ENCODE peak calls at places on chromosomes 1 and 21, in nine cellular contexts. H is brain microvascular endothelial cell; U is right lobe of liver; E is hepatocyte; Y is CD8-positive, alpha-beta T cell; V is colonic mucosa; O is cardiac fibroblast; B is mucosa of descending colon; P is transverse colon. S is an unnamed sample.

GRCh38 chr21:34200288-34200905 is 127.0 kb downstream of the MRPS6 start:
- DNase-seq in B (no peak), V (no peak), P (no peak), H (no peak), O (peak), E (no peak), U (no peak), Y (no peak), S (no peak)

GRCh38 chr1:31063636-31064035 is 1.9 kb downstream of the PUM1 start:
- DNase-seq in V (no peak), O (no peak), H (no peak), E (no peak), U (no peak), P (no peak), B (no peak), Y (no peak), S (no peak)

GRCh38 chr1:26694597-26695416 is 1.0 kb upstream of the ARID1A start:
- DNase-seq in B (no peak), U (no peak), Y (no peak), E (no peak), H (no peak), V (no peak), P (peak), O (no peak), S (no peak)

GRCh38 chr1:76330993-76331603 is 256.6 kb downstream of the ST6GALNAC3 start:
- DNase-seq in E (peak), U (no peak), Y (no peak), O (peak), V (peak), P (peak), B (peak), H (peak), S (peak)

GRCh38 chr1:39940980-39941871 is 13.7 kb upstream of the MFSD2A start:
- DNase-seq in E (no peak), O (no peak), U (no peak), B (no peak), P (no peak), V (no peak), H (no peak), Y (no peak), S (no peak)

GRCh38 chr1:157580179-157580827 is 17.6 kb downstream of the FCRL4 start:
- DNase-seq in O (peak), E (peak), H (peak), U (no peak), Y (no peak), P (peak), V (peak), B (peak), S (peak)

GRCh38 chr1:147768582-147768981 is 8.2 kb upstream of the GJA5 start:
- DNase-seq in V (no peak), P (no peak), O (no peak), B (no peak), Y (no peak), E (no peak), U (no peak), H (no peak), S (no peak)

GRCh38 chr1:172918478-172918877 is 132.3 kb downstream of the TNFSF18 start:
- DNase-seq in E (no peak), H (no peak), B (no peak), V (no peak), O (no peak), U (no peak), Y (no peak), P (no peak), S (no peak)

GRCh38 chr1:155466996-155467395 is 95.6 kb downstream of the ASH1L start:
- DNase-seq in O (peak), P (no peak), E (peak), Y (no peak), U (no peak), H (peak), V (no peak), B (no peak), S (peak)

GRCh38 chr1:30232288-30232899 is 491.0 kb downstream of the MATN1 start:
- DNase-seq in V (peak), B (peak), P (no peak), Y (no peak), H (no peak), O (no peak), U (no peak), E (peak), S (no peak)

GRCh38 chr1:228367798-228368791 is 38.5 kb downstream of the TRIM11 start:
- DNase-seq in Y (no peak), E (peak), P (no peak), V (no peak), H (no peak), B (no peak), O (no peak), U (no peak), S (no peak)

GRCh38 chr1:81144240-81144639 is 656.5 kb upstream of the ADGRL2 start:
- DNase-seq in O (peak), V (no peak), B (no peak), P (no peak), E (no peak), H (no peak), Y (no peak), U (no peak), S (no peak)

GRCh38 chr1:91124989-91125417 is 103.2 kb upstream of the ZNF644 start:
- DNase-seq in E (peak), O (no peak), B (peak), H (no peak), U (no peak), P (no peak), Y (no peak), V (no peak), S (no peak)
- TF ChIP-seq CTCF in E (no peak), O (no peak), B (no peak), H (no peak), U (no peak), P (no peak), Y (no peak), V (no peak), S (no peak)

GRCh38 chr21:33028759-33029511 is 3.2 kb downstream of the OLIG2 start:
- DNase-seq in U (no peak), E (no peak), P (no peak), B (no peak), V (no peak), O (no peak), Y (peak), H (no peak), S (no peak)

GRCh38 chr21:33030633-33031032 is 4.9 kb downstream of the OLIG2 start:
- DNase-seq in O (no peak), Y (no peak), P (no peak), V (no peak), B (no peak), H (no peak), E (no peak), U (no peak), S (no peak)

GRCh38 chr21:33031152-33031551 is 5.4 kb downstream of the OLIG2 start:
- DNase-seq in H (no peak), P (no peak), B (no peak), O (no peak), Y (no peak), U (no peak), V (no peak), E (no peak), S (no peak)

GRCh38 chr21:33029512-33029921 is 3.8 kb downstream of the OLIG2 start:
- DNase-seq in V (no peak), P (no peak), Y (no peak), U (no peak), B (no peak), H (no peak), O (no peak), E (no peak), S (no peak)

GRCh38 chr21:33029975-33030461 is 4.3 kb downstream of the OLIG2 start:
- DNase-seq in Y (no peak), H (no peak), E (no peak), O (no peak), U (no peak), P (no peak), V (no peak), B (no peak), S (no peak)
- H3K4me3 ChIP-seq in Y (no peak), H (no peak), E (no peak), O (no peak), U (no peak), P (no peak), V (no peak), B (no peak), S (no peak)

DNA sequence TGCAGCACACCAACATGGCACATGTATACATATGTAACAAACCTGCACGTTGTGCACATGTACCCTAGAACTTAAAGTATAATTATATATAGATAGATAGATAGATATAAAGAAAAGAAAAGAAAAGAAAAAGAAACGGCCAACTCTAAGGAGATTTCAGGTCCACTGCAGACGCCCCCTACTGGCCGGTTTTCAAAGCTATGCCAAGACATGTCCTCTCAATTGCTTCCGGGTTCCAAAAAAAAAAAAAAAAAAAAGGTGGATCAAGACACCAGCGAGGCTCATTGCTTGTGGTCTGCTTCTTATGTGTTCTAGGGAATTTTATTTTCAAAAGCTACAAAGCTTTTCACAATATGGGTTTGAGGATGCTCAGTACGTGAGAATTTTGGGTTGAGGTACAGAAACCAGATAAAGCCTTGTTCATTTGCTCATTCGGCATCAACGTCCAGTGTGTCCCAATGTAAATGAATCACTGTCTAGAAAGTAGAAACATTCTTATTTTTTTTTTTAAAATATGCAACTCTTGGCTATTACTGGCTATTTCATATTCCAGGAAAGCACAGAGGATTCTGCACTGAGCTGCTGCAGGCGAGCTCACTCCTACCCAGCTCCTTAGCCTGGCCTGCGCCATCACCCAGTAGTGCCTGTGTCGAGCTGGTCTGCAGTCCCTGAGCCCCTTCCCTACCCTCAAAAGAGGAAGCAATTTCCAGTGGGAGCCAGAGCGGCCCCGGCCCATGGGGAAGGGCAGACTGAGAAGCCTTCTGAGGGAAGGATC is 643.0 kb downstream of the KIF26B start:
- DNase-seq in B (peak), Y (no peak), H (peak), P (no peak), V (no peak), E (no peak), O (peak), U (no peak), S (no peak)
- TF ChIP-seq CTCF in B (no peak), Y (no peak), H (peak), P (no peak), V (no peak), E (peak), O (peak), U (no peak), S (peak)

GRCh38 chr1:2529776-2530500 is at the start of gene HES5:
- DNase-seq in H (no peak), U (no peak), Y (no peak), E (no peak), O (no peak), P (peak), B (peak), V (peak), S (no peak)
- H3K4me3 ChIP-seq in H (peak), U (peak), Y (peak), E (no peak), O (no peak), P (peak), B (no peak), V (peak), S (no peak)

GRCh38 chr1:91440845-91441244 is 36.2 kb upstream of the HFM1 start:
- DNase-seq in U (no peak), Y (no peak), B (no peak), H (no peak), O (peak), V (no peak), E (no peak), P (no peak), S (no peak)
- TF ChIP-seq CTCF in U (peak), Y (no peak), B (no peak), H (peak), O (peak), V (no peak), E (peak), P (no peak), S (peak)

GRCh38 chr21:44710756-44711326 is 531 bp downstream of the TSPEAR start:
- DNase-seq in E (peak), H (no peak), U (no peak), O (no peak), P (no peak), V (no peak), B (no peak), Y (no peak), S (no peak)
- H3K4me3 ChIP-seq in E (no peak), H (no peak), U (no peak), O (no peak), P (no peak), V (no peak), B (no peak), Y (peak), S (no peak)

GRCh38 chr1:248834343-248834940 is 3.6 kb upstream of the ZNF672 start:
- DNase-seq in B (no peak), Y (no peak), P (no peak), U (no peak), E (no peak), H (no peak), V (no peak), O (no peak), S (no peak)
- TF ChIP-seq CTCF in B (no peak), Y (no peak), P (no peak), U (no peak), E (no peak), H (no peak), V (no peak), O (no peak), S (no peak)